ENCODE peak calls at places on chromosome 7, in nine cellular contexts. B is HFFc6; F is A549; M is AG04450; N is heart left ventricle; O is effector CD4-positive, alpha-beta T cell; Y is DND-41; E is stimulated activated CD4-positive, alpha-beta T cell treated with anti-CD3 and anti-CD28 coated beads, Interleukin-1b, Interleukin-23, amount 100 ng/mL, for 4 hours; C is AG08395. R is an unnamed sample.

GRCh38 chr7:140676303-140676702 is 3.6 kb downstream of the ADCK2 start:
- DNase-seq in B (no peak), F (no peak), M (no peak), N (no peak), O (no peak), Y (no peak), E (no peak), C (no peak), R (no peak)

GRCh38 chr7:43303740-43304241 is 191.3 kb downstream of the HECW1 start:
- DNase-seq in B (no peak), F (no peak), M (no peak), N (no peak), O (no peak), Y (no peak), E (peak), C (no peak), R (peak)

GRCh38 chr7:92763636-92764423 is 72.5 kb downstream of the CDK6 start:
- DNase-seq in B (peak), F (peak), M (no peak), N (no peak), O (no peak), Y (peak), E (no peak), C (peak), R (peak)

GRCh38 chr7:151243411-151244155 is 4.9 kb downstream of the SMARCD3 start:
- DNase-seq in B (no peak), F (no peak), M (no peak), N (no peak), O (peak), Y (peak), E (no peak), C (no peak), R (no peak)

GRCh38 chr7:924541-925231 is 29.8 kb downstream of the ADAP1 start:
- DNase-seq in B (no peak), F (no peak), M (no peak), N (peak), O (no peak), Y (no peak), E (peak), C (no peak), R (no peak)

GRCh38 chr7:157211710-157212109 is 73.0 kb downstream of the UBE3C start:
- DNase-seq in B (peak), F (no peak), M (peak), N (no peak), O (no peak), Y (no peak), E (no peak), C (peak), R (no peak)

GRCh38 chr7:140165422-140165821 is 11.4 kb downstream of the KDM7A start:
- DNase-seq in B (peak), F (peak), M (peak), N (no peak), O (no peak), Y (no peak), E (no peak), C (peak), R (peak)

GRCh38 chr7:150973571-150974451 is 4.3 kb downstream of the KCNH2 start:
- DNase-seq in B (no peak), F (no peak), M (no peak), N (peak), O (no peak), Y (no peak), E (no peak), C (no peak), R (no peak)

GRCh38 chr7:93036807-93037206 is 81.0 kb downstream of the SAMD9 start:
- DNase-seq in B (no peak), F (no peak), M (no peak), N (no peak), O (no peak), Y (no peak), E (no peak), C (no peak), R (no peak)

GRCh38 chr7:158343936-158344455 is 243.6 kb downstream of the PTPRN2 start:
- DNase-seq in B (no peak), F (no peak), M (no peak), N (no peak), O (no peak), Y (no peak), E (no peak), C (no peak), R (no peak)

GRCh38 chr7:158953912-158954311 is 97.6 kb downstream of the DYNC2I1 start:
- DNase-seq in B (no peak), F (no peak), M (no peak), N (no peak), O (no peak), Y (no peak), E (no peak), C (no peak), R (no peak)

GRCh38 chr7:140497241-140497769 is 18.0 kb upstream of the MKRN1 start:
- DNase-seq in B (no peak), F (no peak), M (no peak), N (no peak), O (no peak), Y (no peak), E (no peak), C (no peak), R (no peak)

GRCh38 chr7:34124765-34125164 is 219.4 kb downstream of the BMPER start:
- DNase-seq in B (no peak), F (no peak), M (no peak), N (no peak), O (no peak), Y (no peak), E (no peak), C (no peak), R (no peak)

GRCh38 chr7:116122972-116123595 is 87.3 kb upstream of the TES start:
- DNase-seq in B (peak), F (peak), M (peak), N (no peak), O (no peak), Y (no peak), E (no peak), C (peak), R (peak)

GRCh38 chr7:26087321-26088091 is 64.5 kb upstream of the NFE2L3 start:
- DNase-seq in B (no peak), F (no peak), M (no peak), N (no peak), O (no peak), Y (no peak), E (no peak), C (no peak), R (no peak)

GRCh38 chr7:132647311-132647710 is 71.0 kb upstream of the PLXNA4 start:
- DNase-seq in B (no peak), F (no peak), M (no peak), N (no peak), O (no peak), Y (no peak), E (no peak), C (no peak), R (no peak)

GRCh38 chr7:380226-380550 is 90.2 kb downstream of the FOXL3 start:
- DNase-seq in B (no peak), F (no peak), M (no peak), N (peak), O (no peak), Y (no peak), E (no peak), C (no peak), R (no peak)

GRCh38 chr7:74226633-74227032 is 16.8 kb downstream of the LAT2 start:
- DNase-seq in B (no peak), F (no peak), M (no peak), N (no peak), O (no peak), Y (no peak), E (no peak), C (no peak), R (no peak)

GRCh38 chr7:114148779-114149178 is 230.0 kb upstream of the PPP1R3A start:
- DNase-seq in B (no peak), F (no peak), M (no peak), N (no peak), O (no peak), Y (no peak), E (no peak), C (no peak), R (no peak)

GRCh38 chr7:44515595-44516268 is 25.3 kb upstream of the NUDCD3 start:
- DNase-seq in B (no peak), F (no peak), M (no peak), N (no peak), O (no peak), Y (no peak), E (no peak), C (no peak), R (no peak)

GRCh38 chr7:435518-436366 is 83.9 kb downstream of the PDGFA start:
- DNase-seq in B (no peak), F (peak), M (no peak), N (no peak), O (no peak), Y (no peak), E (no peak), C (peak), R (no peak)

GRCh38 chr7:99141756-99142726 is 1.9 kb downstream of the SMURF1 start:
- DNase-seq in B (peak), F (peak), M (peak), N (peak), O (peak), Y (peak), E (peak), C (peak), R (peak)

GRCh38 chr7:101315336-101315735 is 6.3 kb downstream of the IFT22 start:
- DNase-seq in B (peak), F (peak), M (no peak), N (no peak), O (peak), Y (peak), E (no peak), C (peak), R (peak)

GRCh38 chr7:20053334-20054104 is 163.7 kb downstream of the MACC1 start:
- DNase-seq in B (no peak), F (no peak), M (no peak), N (no peak), O (no peak), Y (no peak), E (no peak), C (no peak), R (no peak)

GRCh38 chr7:35993113-35993512 is 159.9 kb upstream of the EEPD1 start:
- DNase-seq in B (no peak), F (peak), M (no peak), N (no peak), O (no peak), Y (no peak), E (no peak), C (no peak), R (no peak)

GRCh38 chr7:101169838-101170531 is 4.6 kb upstream of the VGF start:
- DNase-seq in B (peak), F (peak), M (no peak), N (peak), O (peak), Y (peak), E (peak), C (peak), R (peak)

GRCh38 chr7:55572378-55573233 is at the start of gene VOPP1:
- DNase-seq in B (no peak), F (peak), M (no peak), N (peak), O (peak), Y (peak), E (peak), C (peak), R (peak)

GRCh38 chr7:50069613-50070012 is 23.4 kb downstream of the ZPBP start:
- DNase-seq in B (no peak), F (no peak), M (no peak), N (peak), O (no peak), Y (peak), E (no peak), C (no peak), R (no peak)

GRCh38 chr7:12941512-12941911 is 254.1 kb downstream of the ARL4A start:
- DNase-seq in B (no peak), F (no peak), M (no peak), N (no peak), O (no peak), Y (no peak), E (no peak), C (no peak), R (no peak)

GRCh38 chr7:25696565-25696964 is 455.4 kb upstream of the NFE2L3 start:
- DNase-seq in B (no peak), F (no peak), M (no peak), N (no peak), O (no peak), Y (no peak), E (no peak), C (no peak), R (no peak)

GRCh38 chr7:42227931-42228591 is 8.9 kb downstream of the GLI3 start:
- DNase-seq in B (no peak), F (no peak), M (no peak), N (no peak), O (no peak), Y (no peak), E (no peak), C (peak), R (no peak)

GRCh38 chr7:15332962-15333361 is 228.9 kb downstream of the AGMO start:
- DNase-seq in B (no peak), F (no peak), M (no peak), N (no peak), O (no peak), Y (no peak), E (no peak), C (no peak), R (no peak)

GRCh38 chr7:146826338-146826737 is 709.7 kb downstream of the CNTNAP2 start:
- DNase-seq in B (no peak), F (no peak), M (no peak), N (no peak), O (no peak), Y (no peak), E (no peak), C (no peak), R (no peak)

GRCh38 chr7:2248984-2249694 is 7.1 kb downstream of the NUDT1 start:
- DNase-seq in B (peak), F (peak), M (peak), N (peak), O (no peak), Y (no peak), E (no peak), C (peak), R (no peak)

GRCh38 chr7:128963327-128963757 is 25.6 kb downstream of the IRF5 start:
- DNase-seq in B (no peak), F (no peak), M (no peak), N (no peak), O (no peak), Y (no peak), E (no peak), C (no peak), R (no peak)

GRCh38 chr7:70554646-70555045 is 577.3 kb upstream of the GALNT17 start:
- DNase-seq in B (no peak), F (no peak), M (no peak), N (no peak), O (no peak), Y (no peak), E (no peak), C (no peak), R (no peak)

GRCh38 chr7:81600608-81601007 is 169.2 kb downstream of the HGF start:
- DNase-seq in B (peak), F (no peak), M (no peak), N (no peak), O (no peak), Y (no peak), E (no peak), C (peak), R (peak)

GRCh38 chr7:151254851-151255250 is 6.4 kb upstream of the SMARCD3 start:
- DNase-seq in B (no peak), F (no peak), M (no peak), N (peak), O (no peak), Y (no peak), E (no peak), C (no peak), R (no peak)